ENCODE peak calls at places on chromosomes 12 and 14, in eight cellular contexts. E, X, Q, S, R, D, U and V are unnamed samples.

GRCh38 chr14:77979666-77980351 is 179.9 kb downstream of the ADCK1 start:
- DNase-seq in S (no peak), D (peak; percentile 44), U (no peak), R (no peak), E (no peak), Q (no peak), X (peak; percentile 51), V (no peak)

GRCh38 chr14:77270361-77271112 is 469 bp downstream of the NGB start:
- DNase-seq in S (peak; percentile 69), U (no peak), X (no peak), E (no peak), D (peak; percentile 76), Q (no peak), R (no peak), V (no peak)

GRCh38 chr14:99873653-99874052 is 80.4 kb downstream of the EML1 start:
- DNase-seq in U (no peak), R (no peak), D (peak; percentile 79), X (no peak), S (no peak), E (no peak), Q (no peak), V (no peak)

GRCh38 chr12:108053512-108053911 is 75.6 kb upstream of the WSCD2 start:
- DNase-seq in X (no peak), Q (no peak), R (no peak), U (no peak), D (no peak), E (no peak), S (no peak), V (no peak)

GRCh38 chr12:47730341-47730744 is 5.1 kb upstream of the ENDOU start:
- DNase-seq in U (no peak), Q (no peak), D (no peak), E (no peak), R (no peak), S (no peak), X (no peak), V (no peak)

GRCh38 chr12:120314220-120314619 is 12.1 kb downstream of the SIRT4 start:
- DNase-seq in U (no peak), E (no peak), X (no peak), S (no peak), R (peak; percentile 42), Q (no peak), D (no peak), V (no peak)

GRCh38 chr12:115260807-115261161 is 576.8 kb upstream of the TBX3 start:
- DNase-seq in S (no peak), D (no peak), R (no peak), E (no peak), Q (no peak), X (no peak), U (no peak), V (no peak)

GRCh38 chr14:35292770-35293561 is 784 bp downstream of the PSMA6 start:
- DNase-seq in U (no peak), R (no peak), E (no peak), S (no peak), Q (no peak), D (no peak), X (peak; percentile 6), V (no peak)

GRCh38 chr12:90909069-90909676 is 45.8 kb downstream of the CCER1 start:
- DNase-seq in S (no peak), X (peak; percentile 47), U (no peak), Q (no peak), R (peak; percentile 28), E (peak; percentile 31), D (peak; percentile 17), V (no peak)

GRCh38 chr12:54164402-54165145 is 24.2 kb downstream of the SMUG1 start:
- DNase-seq in S (no peak), D (peak; percentile 61), U (no peak), R (no peak), E (no peak), Q (no peak), X (no peak), V (no peak)

GRCh38 chr14:76311410-76311758 is 64.6 kb upstream of the ESRRB start:
- DNase-seq in E (no peak), S (no peak), X (no peak), U (no peak), R (no peak), Q (no peak), D (no peak), V (no peak)

GRCh38 chr14:99574099-99574880 is 29.7 kb downstream of the CCDC85C start:
- DNase-seq in S (no peak), R (no peak), E (peak; percentile 45), U (peak; percentile 73), D (peak; percentile 69), X (peak; percentile 87), Q (no peak), V (no peak)

DNA sequence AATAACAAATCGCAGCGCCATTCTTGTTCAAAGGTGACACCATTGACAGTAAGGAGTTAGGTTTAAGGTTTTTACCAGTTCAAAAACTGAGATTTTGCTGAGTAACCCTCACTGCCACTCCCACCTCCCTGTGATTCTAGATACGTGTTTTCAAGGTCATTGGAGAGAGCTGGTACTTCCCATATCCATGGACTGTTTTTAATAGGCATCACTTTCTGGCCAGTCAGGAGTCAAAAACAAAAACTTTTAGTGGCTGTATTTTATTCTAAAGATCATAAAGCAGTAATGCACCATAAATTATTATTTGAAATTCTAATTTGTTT is 187.5 kb downstream of the ETV6 start:
- DNase-seq in S (no peak), Q (no peak), X (no peak), U (no peak), E (no peak), D (no peak), R (no peak), V (no peak)
- H3K27ac ChIP-seq in S (no peak overlapping the region), Q (no peak overlapping the region), X (no peak overlapping the region), U (no peak overlapping the region), E (no peak overlapping the region), D (no peak overlapping the region), R (no peak overlapping the region), V (no peak overlapping the region)

GRCh38 chr12:6700646-6701051 is at the start of gene PIANP:
- DNase-seq in R (peak; percentile 30), D (peak; percentile 92), X (no peak), S (peak; percentile 86), U (peak; percentile 48), E (peak; percentile 23), Q (peak; percentile 67), V (peak; percentile 22)

GRCh38 chr12:6701078-6701768 is 608 bp upstream of the PIANP start:
- DNase-seq in X (no peak), Q (no peak), D (no peak), S (peak; percentile 5), U (no peak), R (no peak), E (peak; percentile 39), V (no peak)

GRCh38 chr12:6699259-6699988 is 1.2 kb downstream of the PIANP start:
- DNase-seq in U (no peak), R (no peak), S (no peak), E (no peak), D (no peak), X (no peak), Q (no peak), V (no peak)

GRCh38 chr12:6698352-6699046 is 2.1 kb downstream of the PIANP start:
- DNase-seq in S (peak; percentile 37), X (no peak), E (no peak), D (no peak), R (no peak), Q (no peak), U (no peak), V (no peak)

DNA sequence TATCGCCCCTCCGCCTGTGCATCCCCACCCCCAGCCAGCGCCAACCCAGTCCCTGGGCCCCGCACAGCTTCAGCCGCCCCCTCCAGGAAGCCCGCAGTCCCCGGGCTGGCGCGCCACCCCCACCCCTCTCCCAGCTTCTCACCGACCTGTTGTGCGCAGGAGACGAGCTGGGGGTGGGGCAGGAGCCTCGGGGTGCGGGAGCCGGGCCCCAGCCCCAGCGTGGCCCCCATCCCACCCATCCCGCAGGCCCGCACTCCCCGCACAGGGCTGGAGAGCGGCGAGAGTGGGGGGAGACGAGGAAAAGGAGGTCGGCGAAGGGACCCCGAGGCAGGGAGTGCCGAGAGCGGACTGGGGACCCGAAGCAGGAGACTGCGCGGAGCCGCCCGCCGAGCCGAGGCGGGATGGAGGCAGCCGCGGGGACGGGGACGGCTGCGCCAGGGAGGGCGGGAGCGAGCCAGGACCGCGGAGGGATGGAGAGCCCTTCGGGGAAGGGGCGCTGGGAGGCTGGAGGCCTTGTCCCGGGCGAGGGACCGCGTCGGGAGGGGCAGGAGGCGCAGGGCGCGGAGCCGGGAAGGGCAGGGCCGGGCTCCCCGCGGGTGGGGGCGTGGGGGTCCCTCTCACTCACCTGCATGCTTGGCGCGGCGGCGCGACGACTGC is 498 bp downstream of the PIANP start:
- DNase-seq in X (no peak), U (no peak), R (no peak), Q (no peak), D (peak; percentile 86), S (peak; percentile 80), E (peak; percentile 32), V (no peak)
- H3K4me1 ChIP-seq in X (peaks cover 5% of the 10 kb centered on the region), U (peaks cover 4% of the 10 kb centered on the region), R (peaks cover 14% of the 10 kb centered on the region), Q (peaks cover 8% of the 10 kb centered on the region), D (peaks cover 6% of the 10 kb centered on the region), S (no peaks in the 10 kb centered on the region), E (peaks cover 16% of the 10 kb centered on the region), V (peaks cover 5% of the 10 kb centered on the region)

DNA sequence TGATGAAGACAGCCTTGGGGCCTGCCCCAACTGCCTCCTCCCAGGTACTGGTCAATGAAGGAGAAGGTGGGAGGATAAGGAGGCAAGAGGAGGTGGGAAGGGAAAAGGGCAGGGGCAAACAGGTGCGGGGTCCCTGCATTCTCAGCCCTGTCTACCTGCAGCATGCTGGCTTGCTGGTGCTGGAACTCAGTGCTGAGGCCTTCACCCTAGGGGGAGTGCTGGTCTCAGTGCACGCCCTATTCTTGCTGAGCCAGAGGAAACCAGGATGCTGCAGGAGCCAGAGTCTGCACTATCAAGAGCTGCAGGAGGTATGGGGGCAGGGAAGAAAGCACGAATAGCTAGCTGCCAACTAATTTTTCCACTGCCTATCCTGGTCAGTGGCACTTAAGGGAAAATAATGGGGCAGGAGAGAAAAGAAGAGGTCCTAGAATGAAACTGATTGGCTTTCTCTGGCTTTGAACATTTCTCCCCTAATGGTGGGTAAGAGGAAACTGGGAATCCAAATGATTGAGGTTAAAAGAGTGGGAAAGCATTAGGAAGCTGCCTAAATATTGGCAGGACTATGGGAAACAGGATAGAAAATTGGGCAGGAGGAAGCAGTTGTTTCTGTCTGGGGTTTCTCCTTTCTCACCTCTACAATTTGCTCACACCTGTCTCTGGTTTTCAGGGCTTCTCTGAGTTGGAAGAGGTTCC is 1.8 kb downstream of the TMEM253 start:
- DNase-seq in Q (no peak), R (no peak), U (no peak), E (no peak), S (no peak), D (peak; percentile 17), X (no peak), V (no peak)
- H3K27ac ChIP-seq in Q (no peak overlapping the region), R (peak overlapping the region; percentile 96), U (no peak overlapping the region), E (peak overlapping the region; percentile 15), S (no peak overlapping the region), D (no peak overlapping the region), X (no peak overlapping the region), V (no peak overlapping the region)

DNA sequence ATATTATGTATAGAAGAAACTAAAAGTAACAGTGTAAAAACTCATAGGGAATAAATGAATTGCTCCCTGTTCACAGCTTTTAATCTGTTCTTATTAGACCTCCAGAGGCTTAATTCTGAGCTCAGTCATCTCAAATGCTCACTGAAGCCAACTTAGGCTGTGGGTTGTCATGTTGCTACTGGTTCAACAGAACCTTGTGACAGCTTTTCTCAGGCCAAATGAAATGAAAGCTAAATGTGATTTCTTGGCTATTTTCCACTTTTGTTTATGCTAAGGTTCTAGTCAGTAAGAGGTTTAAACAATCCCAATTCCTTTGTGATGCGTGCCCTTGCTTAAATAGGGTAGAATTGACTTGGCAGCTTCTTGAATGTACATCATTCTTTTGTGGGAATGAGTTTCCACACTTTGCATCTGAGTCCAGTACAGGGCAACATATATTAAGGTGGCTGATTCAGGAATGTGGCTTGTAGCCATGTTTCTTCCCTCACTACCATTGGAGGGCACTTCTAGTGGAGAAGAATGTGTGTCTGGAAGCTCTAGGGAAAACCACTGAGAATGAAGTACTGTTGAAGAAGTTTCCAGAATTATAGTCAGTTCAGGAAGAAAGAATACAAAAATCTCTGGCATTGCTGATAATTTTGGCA is 156.4 kb downstream of the NEDD1 start:
- DNase-seq in S (no peak), U (no peak), R (no peak), Q (no peak), X (peak; percentile 54), E (no peak), D (no peak), V (no peak)
- H3K4me1 ChIP-seq in S (no peaks in the 10 kb centered on the region), U (no peaks in the 10 kb centered on the region), R (no peaks in the 10 kb centered on the region), Q (no peaks in the 10 kb centered on the region), X (no peaks in the 10 kb centered on the region), E (peaks cover 4% of the 10 kb centered on the region), D (no peaks in the 10 kb centered on the region), V (no peaks in the 10 kb centered on the region)